ENCODE peak calls at places on chromosome 10, in four cellular contexts. One of them, this sample, is unnamed.

GRCh38 chr10:110007171-110007700 is 548 bp upstream of the ADD3 start:
- DNase-seq in colonic mucosa: peak; percentile 68
- DNase-seq in H1: no peak
- DNase-seq in fibroblast of mammary gland: peak; percentile 63
- DNase-seq in this sample: no peak

GRCh38 chr10:96700477-96701099 is 19.7 kb downstream of the PIK3AP1 start:
- DNase-seq in colonic mucosa: no peak
- DNase-seq in H1: no peak
- DNase-seq in fibroblast of mammary gland: no peak
- DNase-seq in this sample: no peak

GRCh38 chr10:53107711-53108110 is 335.1 kb upstream of the MBL2 start:
- DNase-seq in colonic mucosa: no peak
- DNase-seq in H1: no peak
- DNase-seq in fibroblast of mammary gland: no peak
- DNase-seq in this sample: no peak

GRCh38 chr10:83432296-83433045 is 706.8 kb upstream of the GHITM start:
- DNase-seq in colonic mucosa: no peak
- DNase-seq in H1: no peak
- DNase-seq in fibroblast of mammary gland: no peak
- DNase-seq in this sample: no peak

GRCh38 chr10:96261930-96262329 is 9.4 kb downstream of the BLNK start:
- DNase-seq in colonic mucosa: peak; percentile 65
- DNase-seq in H1: no peak
- DNase-seq in fibroblast of mammary gland: no peak
- DNase-seq in this sample: peak; percentile 81

GRCh38 chr10:13016413-13016812 is 14.9 kb upstream of the CCDC3 start:
- DNase-seq in colonic mucosa: no peak
- DNase-seq in H1: no peak
- DNase-seq in fibroblast of mammary gland: no peak
- DNase-seq in this sample: peak; percentile 57

GRCh38 chr10:131453772-131454634 is 142.5 kb upstream of the TCERG1L start:
- DNase-seq in colonic mucosa: peak; percentile 68
- DNase-seq in H1: peak; percentile 99
- DNase-seq in fibroblast of mammary gland: peak; percentile 16
- DNase-seq in this sample: no peak

GRCh38 chr10:110067960-110068770 is 60.4 kb downstream of the ADD3 start:
- DNase-seq in colonic mucosa: peak; percentile 35
- DNase-seq in H1: no peak
- DNase-seq in fibroblast of mammary gland: no peak
- DNase-seq in this sample: no peak

GRCh38 chr10:19620867-19621266 is 195.4 kb upstream of the PLXDC2 start:
- DNase-seq in colonic mucosa: no peak
- DNase-seq in H1: no peak
- DNase-seq in fibroblast of mammary gland: peak; percentile 24
- DNase-seq in this sample: no peak

GRCh38 chr10:43408710-43409384 is at the start of gene HNRNPF:
- DNase-seq in colonic mucosa: peak; percentile 94
- DNase-seq in H1: peak; percentile 97
- DNase-seq in fibroblast of mammary gland: peak; percentile 93
- DNase-seq in this sample: peak; percentile 98

GRCh38 chr10:28734940-28735759 is 57.8 kb downstream of the BAMBI start:
- DNase-seq in colonic mucosa: no peak
- DNase-seq in H1: no peak
- DNase-seq in fibroblast of mammary gland: peak; percentile 95
- DNase-seq in this sample: no peak

GRCh38 chr10:6721480-6721879 is 141.4 kb upstream of the PRKCQ start:
- DNase-seq in colonic mucosa: peak; percentile 33
- DNase-seq in H1: no peak
- DNase-seq in fibroblast of mammary gland: peak; percentile 99
- DNase-seq in this sample: no peak

GRCh38 chr10:80504158-80504811 is 33.4 kb upstream of the SH2D4B start:
- DNase-seq in colonic mucosa: peak; percentile 68
- DNase-seq in H1: no peak
- DNase-seq in fibroblast of mammary gland: no peak
- DNase-seq in this sample: no peak

GRCh38 chr10:13087601-13087985 is 12.4 kb upstream of the OPTN start:
- DNase-seq in colonic mucosa: no peak
- DNase-seq in H1: no peak
- DNase-seq in fibroblast of mammary gland: no peak
- DNase-seq in this sample: no peak

GRCh38 chr10:112792487-112793196 is 157.4 kb upstream of the TCF7L2 start:
- DNase-seq in colonic mucosa: peak; percentile 67
- DNase-seq in H1: peak; percentile 43
- DNase-seq in fibroblast of mammary gland: peak; percentile 82
- DNase-seq in this sample: no peak

GRCh38 chr10:110686037-110686436 is 41.9 kb downstream of the RBM20 start:
- DNase-seq in colonic mucosa: no peak
- DNase-seq in H1: no peak
- DNase-seq in fibroblast of mammary gland: no peak
- DNase-seq in this sample: no peak

GRCh38 chr10:62844280-62845011 is 28.3 kb upstream of the EGR2 start:
- DNase-seq in colonic mucosa: no peak
- DNase-seq in H1: no peak
- DNase-seq in fibroblast of mammary gland: no peak
- DNase-seq in this sample: no peak

GRCh38 chr10:96513686-96514551 is at the start of gene TLL2:
- DNase-seq in colonic mucosa: peak; percentile 87
- DNase-seq in H1: peak; percentile 92
- DNase-seq in fibroblast of mammary gland: peak; percentile 79
- DNase-seq in this sample: peak; percentile 95

GRCh38 chr10:45160266-45160665 is 155.1 kb downstream of the OR13A1 start:
- DNase-seq in colonic mucosa: no peak
- DNase-seq in H1: no peak
- DNase-seq in fibroblast of mammary gland: peak; percentile 84
- DNase-seq in this sample: no peak

GRCh38 chr10:131880016-131880590 is 20.7 kb upstream of the PPP2R2D start:
- DNase-seq in colonic mucosa: no peak
- DNase-seq in H1: no peak
- DNase-seq in fibroblast of mammary gland: no peak
- DNase-seq in this sample: no peak

GRCh38 chr10:132571565-132572544 is 34.3 kb downstream of the INPP5A start:
- DNase-seq in colonic mucosa: peak; percentile 42
- DNase-seq in H1: peak; percentile 64
- DNase-seq in fibroblast of mammary gland: peak; percentile 89
- DNase-seq in this sample: no peak

GRCh38 chr10:123136221-123136805 is 543 bp downstream of the HMX3 start:
- DNase-seq in colonic mucosa: no peak
- DNase-seq in H1: peak; percentile 79
- DNase-seq in fibroblast of mammary gland: no peak
- DNase-seq in this sample: no peak

DNA sequence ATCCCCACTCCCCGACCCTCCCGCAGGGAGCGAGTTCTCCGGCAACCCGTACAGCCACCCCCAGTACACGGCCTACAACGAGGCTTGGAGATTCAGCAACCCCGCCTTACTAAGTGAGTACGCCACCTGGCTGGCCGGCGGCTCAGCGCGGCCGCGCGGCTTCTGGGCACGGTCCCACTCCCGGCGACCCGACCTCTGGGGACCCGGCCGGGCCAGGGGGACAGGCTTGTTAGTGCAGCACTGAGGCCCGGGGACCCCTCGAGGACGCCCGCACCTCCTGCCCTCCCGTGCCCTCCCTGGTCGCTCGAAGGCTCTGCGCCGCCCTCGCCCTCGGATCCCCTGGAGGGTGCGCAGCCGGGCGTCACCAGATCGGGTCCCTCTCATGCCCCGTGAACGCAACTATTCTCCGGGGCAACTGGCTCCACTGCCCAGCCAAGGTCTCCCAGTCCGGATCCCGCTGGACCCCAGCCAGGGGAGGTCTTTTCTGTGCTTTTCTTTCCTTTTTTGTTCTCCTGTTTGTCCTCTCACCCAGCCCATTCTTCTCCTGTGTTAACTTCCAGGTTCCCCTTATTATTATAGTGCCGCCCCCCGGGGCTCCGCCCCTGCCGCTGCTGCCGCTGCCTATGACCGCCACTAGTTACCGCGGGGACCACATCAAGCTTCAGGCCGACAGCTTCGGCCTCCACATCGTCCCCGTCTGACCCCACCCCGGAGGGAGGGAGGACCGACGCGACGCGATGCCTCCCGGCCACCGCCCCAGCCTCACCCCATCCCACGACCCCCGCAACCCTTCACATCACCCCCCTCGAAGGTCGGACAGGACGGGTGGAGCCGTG is 81.8 kb downstream of the PAX2 start:
- DNase-seq in colonic mucosa: peak; percentile 38
- DNase-seq in H1: peak; percentile 72
- DNase-seq in fibroblast of mammary gland: no peak
- DNase-seq in this sample: no peak
- TF ChIP-seq CTCF in colonic mucosa: no peak
- TF ChIP-seq CTCF in H1: peak; percentile 34
- TF ChIP-seq CTCF in fibroblast of mammary gland: no peak
- TF ChIP-seq CTCF in this sample: no peak

DNA sequence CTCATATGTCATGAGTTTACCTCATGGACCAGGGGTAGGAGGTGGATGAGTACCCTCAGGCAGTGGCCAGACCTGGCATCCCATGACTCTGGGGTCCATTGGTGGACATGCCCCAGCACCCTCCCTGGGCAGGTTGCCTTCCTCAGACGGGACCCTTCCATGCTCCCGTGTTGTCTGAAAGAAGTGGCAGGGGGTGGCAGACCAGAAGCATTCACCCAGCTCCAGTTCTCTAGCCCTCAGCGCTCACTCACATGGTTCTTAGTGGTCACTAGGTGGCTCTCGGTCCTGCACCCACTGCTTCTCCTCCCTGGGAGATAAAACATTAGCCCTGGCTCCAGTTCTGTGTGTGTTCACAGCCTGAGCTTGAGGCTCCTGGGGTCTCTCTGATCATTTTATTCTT is 6.0 kb downstream of the RBP3 start:
- DNase-seq in colonic mucosa: no peak
- DNase-seq in H1: no peak
- DNase-seq in fibroblast of mammary gland: peak; percentile 6
- DNase-seq in this sample: no peak
- TF ChIP-seq CTCF in colonic mucosa: no peak
- TF ChIP-seq CTCF in H1: no peak
- TF ChIP-seq CTCF in fibroblast of mammary gland: peak; percentile 13
- TF ChIP-seq CTCF in this sample: no peak

GRCh38 chr10:124742418-124743187 is 1.6 kb downstream of the FAM53B start:
- DNase-seq in colonic mucosa: peak; percentile 61
- DNase-seq in H1: no peak
- DNase-seq in fibroblast of mammary gland: peak; percentile 38
- DNase-seq in this sample: no peak
- TF ChIP-seq CTCF in colonic mucosa: no peak
- TF ChIP-seq CTCF in H1: peak; percentile 7
- TF ChIP-seq CTCF in fibroblast of mammary gland: peak; percentile 27
- TF ChIP-seq CTCF in this sample: peak; percentile 6

GRCh38 chr10:92574545-92575377 is 868 bp upstream of the IDE start:
- DNase-seq in colonic mucosa: no peak
- DNase-seq in H1: no peak
- DNase-seq in fibroblast of mammary gland: peak; percentile 43
- DNase-seq in this sample: no peak
- TF ChIP-seq CTCF in colonic mucosa: no peak
- TF ChIP-seq CTCF in H1: no peak
- TF ChIP-seq CTCF in fibroblast of mammary gland: no peak
- TF ChIP-seq CTCF in this sample: no peak

DNA sequence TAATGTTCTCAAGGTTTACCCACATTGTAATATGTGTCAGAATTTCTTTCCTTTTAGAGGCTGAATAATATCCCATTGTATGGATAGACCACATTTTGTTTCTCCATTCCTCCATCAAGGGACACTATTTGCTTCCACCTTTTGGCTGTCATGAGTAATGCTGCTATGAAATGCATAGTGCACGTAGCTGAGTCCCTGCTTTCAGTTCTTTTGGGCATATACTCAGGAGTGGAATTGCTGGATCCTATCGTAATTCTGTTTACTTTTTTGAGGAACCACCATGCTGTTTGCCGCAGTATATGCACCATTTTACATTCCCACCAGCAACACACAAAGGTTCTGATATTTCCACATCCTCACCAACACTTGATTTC is 60.0 kb downstream of the PRF1 start:
- DNase-seq in colonic mucosa: no peak
- DNase-seq in H1: no peak
- DNase-seq in fibroblast of mammary gland: no peak
- DNase-seq in this sample: no peak
- TF ChIP-seq CTCF in colonic mucosa: no peak
- TF ChIP-seq CTCF in H1: no peak
- TF ChIP-seq CTCF in fibroblast of mammary gland: peak; percentile 7
- TF ChIP-seq CTCF in this sample: no peak

GRCh38 chr10:66929375-66929774 is 3.5 kb downstream of the LRRTM3 start:
- DNase-seq in colonic mucosa: no peak
- DNase-seq in H1: no peak
- DNase-seq in fibroblast of mammary gland: no peak
- DNase-seq in this sample: no peak

GRCh38 chr10:66931949-66932343 is 6.1 kb downstream of the LRRTM3 start:
- DNase-seq in colonic mucosa: no peak
- DNase-seq in H1: no peak
- DNase-seq in fibroblast of mammary gland: no peak
- DNase-seq in this sample: no peak

GRCh38 chr10:66928791-66929190 is 3.0 kb downstream of the LRRTM3 start:
- DNase-seq in colonic mucosa: no peak
- DNase-seq in H1: no peak
- DNase-seq in fibroblast of mammary gland: no peak
- DNase-seq in this sample: no peak

GRCh38 chr10:66928000-66928770 is 2.3 kb downstream of the LRRTM3 start:
- DNase-seq in colonic mucosa: no peak
- DNase-seq in H1: peak; percentile 52
- DNase-seq in fibroblast of mammary gland: no peak
- DNase-seq in this sample: no peak

DNA sequence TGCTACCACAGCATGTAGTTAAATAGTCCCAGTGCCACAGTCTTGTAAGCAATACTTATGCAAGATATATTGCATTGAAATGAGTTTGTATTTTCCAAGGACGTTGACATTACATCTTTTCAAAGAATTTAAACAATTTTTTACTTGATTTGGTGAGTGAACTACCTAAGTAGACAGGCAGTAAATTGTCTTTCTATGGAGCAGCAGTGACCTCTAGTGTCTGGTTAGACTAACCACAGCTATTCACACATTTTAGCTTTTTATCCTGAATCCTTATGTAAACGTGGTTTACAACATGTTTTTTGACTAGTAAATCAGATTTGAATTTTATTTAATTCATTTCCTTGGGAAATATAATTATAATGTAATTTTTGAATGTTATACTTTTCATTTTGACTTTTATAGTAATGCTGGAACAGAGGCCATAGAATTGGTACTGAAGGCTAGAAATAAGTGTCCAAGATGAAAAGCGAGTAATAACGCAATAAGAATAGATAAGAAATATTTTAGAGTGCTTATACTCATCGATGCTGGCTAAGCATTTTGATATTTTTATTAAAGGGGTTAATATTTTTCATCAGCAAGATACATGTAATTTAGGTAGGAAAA is 5.6 kb downstream of the LRRTM3 start:
- DNase-seq in colonic mucosa: no peak
- DNase-seq in H1: no peak
- DNase-seq in fibroblast of mammary gland: peak; percentile 55
- DNase-seq in this sample: no peak
- TF ChIP-seq CTCF in colonic mucosa: peak; percentile 84
- TF ChIP-seq CTCF in H1: no peak
- TF ChIP-seq CTCF in fibroblast of mammary gland: peak; percentile 56
- TF ChIP-seq CTCF in this sample: peak; percentile 66

This sample was measured in esophagus muscularis mucosa.